ENCODE peak calls at places on chromosomes 2 and 18, in six cellular contexts. O is mesendoderm, W is NB4, Y is HFFc6, D is AG08395, L is GOT3. N is an unnamed sample.

GRCh38 chr18:59301974-59302373 is 16.5 kb downstream of the CPLX4 start:
- DNase-seq in W (no peak), D (no peak), Y (no peak), L (no peak), O (no peak), N (no peak)

GRCh38 chr18:29418136-29418535 is 1241.2 kb upstream of the CDH2 start:
- DNase-seq in D (peak; percentile 39), W (no peak), O (no peak), L (no peak), Y (peak; percentile 79), N (no peak)

GRCh38 chr18:59627414-59627813 is 69.8 kb downstream of the CCBE1 start:
- DNase-seq in O (no peak), L (no peak), D (peak; percentile 34), W (no peak), Y (no peak), N (no peak)

GRCh38 chr2:217142649-217143266 is 282.9 kb upstream of the TNP1 start:
- DNase-seq in W (peak; percentile 53), L (no peak), Y (peak; percentile 8), D (peak; percentile 7), O (peak; percentile 58), N (peak; percentile 63)

GRCh38 chr2:86037141-86037794 is 68.4 kb downstream of the POLR1A start:
- DNase-seq in Y (peak; percentile 87), O (no peak), D (peak; percentile 90), W (peak; percentile 61), L (peak; percentile 31), N (no peak)

GRCh38 chr2:45778720-45779171 is 127.3 kb downstream of the PRKCE start:
- DNase-seq in O (peak; percentile 73), L (no peak), Y (peak; percentile 40), W (peak; percentile 79), D (peak; percentile 75), N (peak; percentile 84)

GRCh38 chr2:199744260-199744659 is 106.7 kb downstream of the FTCDNL1 start:
- DNase-seq in O (no peak), L (no peak), W (no peak), Y (no peak), D (no peak), N (no peak)

GRCh38 chr2:111161971-111162370 is 41.3 kb downstream of the BCL2L11 start:
- DNase-seq in W (no peak), O (no peak), D (no peak), Y (no peak), L (no peak), N (peak; percentile 57)

GRCh38 chr18:40841473-40841872 is 1113.6 kb upstream of the PIK3C3 start:
- DNase-seq in W (no peak), L (no peak), O (no peak), Y (peak; percentile 27), D (peak; percentile 40), N (no peak)

GRCh38 chr2:224278531-224278930 is 123.4 kb downstream of the FAM124B start:
- DNase-seq in O (no peak), W (no peak), L (no peak), Y (peak; percentile 70), D (peak; percentile 57), N (no peak)

GRCh38 chr2:180975585-180975984 is 4.8 kb upstream of the UBE2E3 start:
- DNase-seq in O (no peak), D (no peak), L (no peak), Y (no peak), W (no peak), N (no peak)

GRCh38 chr2:20400306-20400705 is 46.6 kb upstream of the RHOB start:
- DNase-seq in O (no peak), W (no peak), Y (no peak), D (no peak), L (no peak), N (no peak)

GRCh38 chr18:378039-378438 is 110.2 kb upstream of the THOC1 start:
- DNase-seq in Y (no peak), L (no peak), W (no peak), O (no peak), D (no peak), N (no peak)

N was measured in pancreas.